ENCODE peak calls at places on chromosomes 1 and 21, in eight cellular contexts. One of them, this sample, is unnamed.

GRCh38 chr21:14716761-14717396 is 170.8 kb upstream of the SAMSN1 start:
- DNase-seq in IMR-90: no peak
- DNase-seq in HCT116: no peak
- DNase-seq in heart left ventricle: no peak
- DNase-seq in Peyer's patch: no peak
- DNase-seq in spleen: no peak
- DNase-seq in ovary: no peak
- DNase-seq in thyroid gland: no peak
- DNase-seq in this sample: no peak

GRCh38 chr21:46131721-46132651 is 23.4 kb downstream of the FTCD start:
- DNase-seq in Peyer's patch: no peak
- DNase-seq in thyroid gland: no peak
- DNase-seq in HCT116: no peak
- DNase-seq in IMR-90: no peak
- DNase-seq in heart left ventricle: no peak
- DNase-seq in ovary: no peak
- DNase-seq in spleen: no peak
- DNase-seq in this sample: no peak

GRCh38 chr1:212488436-212489283 is 55.9 kb downstream of the NENF start:
- DNase-seq in thyroid gland: peak; percentile 57
- DNase-seq in IMR-90: peak; percentile 97
- DNase-seq in ovary: no peak
- DNase-seq in spleen: no peak
- DNase-seq in HCT116: no peak
- DNase-seq in heart left ventricle: no peak
- DNase-seq in Peyer's patch: peak; percentile 35
- DNase-seq in this sample: peak; percentile 66

GRCh38 chr1:29679828-29680558 is 443.7 kb downstream of the PTPRU start:
- DNase-seq in IMR-90: no peak
- DNase-seq in Peyer's patch: no peak
- DNase-seq in spleen: no peak
- DNase-seq in ovary: no peak
- DNase-seq in heart left ventricle: no peak
- DNase-seq in HCT116: no peak
- DNase-seq in thyroid gland: no peak
- DNase-seq in this sample: no peak

GRCh38 chr1:30378991-30379581 is 344.3 kb downstream of the MATN1 start:
- DNase-seq in IMR-90: peak; percentile 69
- DNase-seq in Peyer's patch: no peak
- DNase-seq in ovary: peak; percentile 60
- DNase-seq in heart left ventricle: no peak
- DNase-seq in thyroid gland: no peak
- DNase-seq in HCT116: no peak
- DNase-seq in spleen: peak; percentile 70
- DNase-seq in this sample: no peak

GRCh38 chr1:68542586-68542985 is 45.7 kb upstream of the DEPDC1 start:
- DNase-seq in spleen: no peak
- DNase-seq in IMR-90: no peak
- DNase-seq in Peyer's patch: no peak
- DNase-seq in thyroid gland: no peak
- DNase-seq in HCT116: no peak
- DNase-seq in heart left ventricle: no peak
- DNase-seq in ovary: no peak
- DNase-seq in this sample: no peak

GRCh38 chr1:156076609-156077429 is 5.4 kb downstream of the MEX3A start:
- DNase-seq in HCT116: no peak
- DNase-seq in thyroid gland: peak; percentile 47
- DNase-seq in heart left ventricle: peak; percentile 64
- DNase-seq in ovary: peak; percentile 51
- DNase-seq in Peyer's patch: peak; percentile 60
- DNase-seq in IMR-90: no peak
- DNase-seq in spleen: peak; percentile 89
- DNase-seq in this sample: peak; percentile 49

GRCh38 chr1:192639607-192640368 is 3.8 kb downstream of the RGS13 start:
- DNase-seq in Peyer's patch: no peak
- DNase-seq in thyroid gland: no peak
- DNase-seq in ovary: no peak
- DNase-seq in HCT116: peak; percentile 7
- DNase-seq in IMR-90: peak; percentile 88
- DNase-seq in heart left ventricle: no peak
- DNase-seq in spleen: no peak
- DNase-seq in this sample: no peak

GRCh38 chr1:61388586-61388985 is 306.2 kb downstream of the NFIA start:
- DNase-seq in Peyer's patch: no peak
- DNase-seq in heart left ventricle: no peak
- DNase-seq in HCT116: no peak
- DNase-seq in IMR-90: peak; percentile 18
- DNase-seq in spleen: no peak
- DNase-seq in ovary: no peak
- DNase-seq in thyroid gland: no peak
- DNase-seq in this sample: no peak

GRCh38 chr1:82108843-82109242 is 308.1 kb downstream of the ADGRL2 start:
- DNase-seq in spleen: no peak
- DNase-seq in IMR-90: no peak
- DNase-seq in Peyer's patch: no peak
- DNase-seq in thyroid gland: no peak
- DNase-seq in heart left ventricle: no peak
- DNase-seq in HCT116: no peak
- DNase-seq in ovary: no peak
- DNase-seq in this sample: no peak

GRCh38 chr1:93844262-93845045 is 34.6 kb downstream of the DNTTIP2 start:
- DNase-seq in Peyer's patch: peak; percentile 29
- DNase-seq in HCT116: peak; percentile 55
- DNase-seq in spleen: no peak
- DNase-seq in ovary: no peak
- DNase-seq in IMR-90: peak; percentile 86
- DNase-seq in heart left ventricle: peak; percentile 35
- DNase-seq in thyroid gland: peak; percentile 22
- DNase-seq in this sample: peak; percentile 40

GRCh38 chr1:25503551-25504426 is 39.6 kb upstream of the LDLRAP1 start:
- DNase-seq in Peyer's patch: peak; percentile 55
- DNase-seq in HCT116: peak; percentile 39
- DNase-seq in heart left ventricle: peak; percentile 53
- DNase-seq in spleen: peak; percentile 87
- DNase-seq in ovary: peak; percentile 16
- DNase-seq in IMR-90: no peak
- DNase-seq in thyroid gland: peak; percentile 84
- DNase-seq in this sample: peak; percentile 77

GRCh38 chr1:21312407-21312992 is 22.2 kb upstream of the ECE1 start:
- DNase-seq in IMR-90: no peak
- DNase-seq in thyroid gland: no peak
- DNase-seq in HCT116: no peak
- DNase-seq in ovary: no peak
- DNase-seq in Peyer's patch: no peak
- DNase-seq in heart left ventricle: no peak
- DNase-seq in spleen: no peak
- DNase-seq in this sample: no peak

GRCh38 chr1:203147376-203147775 is 19.9 kb downstream of the ADORA1 start:
- DNase-seq in Peyer's patch: no peak
- DNase-seq in HCT116: no peak
- DNase-seq in spleen: no peak
- DNase-seq in IMR-90: no peak
- DNase-seq in heart left ventricle: no peak
- DNase-seq in thyroid gland: peak; percentile 48
- DNase-seq in ovary: no peak
- DNase-seq in this sample: no peak

GRCh38 chr1:241022366-241022765 is 334.6 kb downstream of the RGS7 start:
- DNase-seq in thyroid gland: no peak
- DNase-seq in Peyer's patch: no peak
- DNase-seq in ovary: no peak
- DNase-seq in HCT116: no peak
- DNase-seq in IMR-90: peak; percentile 1
- DNase-seq in spleen: no peak
- DNase-seq in heart left ventricle: no peak
- DNase-seq in this sample: no peak

GRCh38 chr1:204451352-204452124 is 39.9 kb upstream of the PPP1R15B start:
- DNase-seq in spleen: peak; percentile 10
- DNase-seq in Peyer's patch: no peak
- DNase-seq in thyroid gland: no peak
- DNase-seq in IMR-90: no peak
- DNase-seq in heart left ventricle: no peak
- DNase-seq in ovary: no peak
- DNase-seq in HCT116: no peak
- DNase-seq in this sample: no peak

GRCh38 chr1:50976890-50977574 is 7.0 kb downstream of the CDKN2C start:
- DNase-seq in IMR-90: peak; percentile 39
- DNase-seq in heart left ventricle: peak; percentile 44
- DNase-seq in ovary: peak; percentile 47
- DNase-seq in spleen: no peak
- DNase-seq in HCT116: no peak
- DNase-seq in thyroid gland: peak; percentile 15
- DNase-seq in Peyer's patch: no peak
- DNase-seq in this sample: no peak

GRCh38 chr1:50978852-50979781 is 9.1 kb downstream of the CDKN2C start:
- DNase-seq in Peyer's patch: no peak
- DNase-seq in ovary: no peak
- DNase-seq in spleen: no peak
- DNase-seq in thyroid gland: no peak
- DNase-seq in IMR-90: no peak
- DNase-seq in heart left ventricle: no peak
- DNase-seq in HCT116: no peak
- DNase-seq in this sample: peak; percentile 28

GRCh38 chr1:50976111-50976889 is 6.3 kb downstream of the CDKN2C start:
- DNase-seq in HCT116: no peak
- DNase-seq in ovary: no peak
- DNase-seq in heart left ventricle: no peak
- DNase-seq in IMR-90: no peak
- DNase-seq in spleen: no peak
- DNase-seq in thyroid gland: no peak
- DNase-seq in Peyer's patch: no peak
- DNase-seq in this sample: no peak

GRCh38 chr1:50978144-50978851 is 8.3 kb downstream of the CDKN2C start:
- DNase-seq in HCT116: no peak
- DNase-seq in heart left ventricle: peak; percentile 74
- DNase-seq in thyroid gland: peak; percentile 72
- DNase-seq in Peyer's patch: no peak
- DNase-seq in spleen: peak; percentile 86
- DNase-seq in ovary: peak; percentile 79
- DNase-seq in IMR-90: peak; percentile 49
- DNase-seq in this sample: peak; percentile 70

DNA sequence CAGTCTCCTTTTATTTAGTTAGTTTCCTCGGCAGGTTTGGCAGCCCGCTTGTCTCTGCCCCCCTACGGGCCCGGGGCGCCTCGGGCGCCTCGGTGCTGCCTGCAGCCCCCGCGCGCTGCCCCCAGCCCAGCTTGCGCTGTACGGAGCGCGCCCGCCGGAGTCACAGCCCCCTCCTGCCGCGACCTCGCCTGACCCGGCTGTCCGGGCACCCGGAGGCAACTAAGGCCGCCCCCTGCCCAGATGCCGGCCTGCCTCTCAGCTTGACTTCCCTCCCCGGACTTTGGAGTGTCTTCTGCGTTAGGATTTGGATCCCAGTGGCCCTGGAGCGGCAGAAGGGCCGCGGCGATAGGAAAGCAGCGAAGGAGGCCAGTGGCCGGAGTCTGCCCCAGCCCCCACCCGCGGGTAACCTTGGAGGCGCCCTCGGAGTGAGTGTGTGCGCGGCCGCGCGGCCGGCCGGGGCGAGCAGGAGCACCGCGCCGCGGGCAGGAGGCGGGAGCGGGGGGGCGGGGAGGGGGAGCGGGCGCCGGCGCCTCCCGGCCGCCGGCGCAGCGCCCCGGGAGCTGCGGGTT is 7.6 kb downstream of the CDKN2C start:
- DNase-seq in HCT116: no peak
- DNase-seq in spleen: peak; percentile 86
- DNase-seq in heart left ventricle: peak; percentile 74
- DNase-seq in Peyer's patch: no peak
- DNase-seq in thyroid gland: peak; percentile 71
- DNase-seq in IMR-90: peak; percentile 52
- DNase-seq in ovary: peak; percentile 82
- DNase-seq in this sample: peak; percentile 58
- H3K27me3 ChIP-seq in HCT116: no peaks in the 10 kb centered on the region
- H3K27me3 ChIP-seq in spleen: peaks cover 3% of the 10 kb centered on the region
- H3K27me3 ChIP-seq in heart left ventricle: peaks cover 10% of the 10 kb centered on the region
- H3K27me3 ChIP-seq in Peyer's patch: no peaks in the 10 kb centered on the region
- H3K27me3 ChIP-seq in thyroid gland: no peaks in the 10 kb centered on the region
- H3K27me3 ChIP-seq in IMR-90: no peaks in the 10 kb centered on the region
- H3K27me3 ChIP-seq in ovary: no peaks in the 10 kb centered on the region
- H3K27me3 ChIP-seq in this sample: no peaks in the 10 kb centered on the region

GRCh38 chr1:98405581-98406059 is 255.9 kb upstream of the SNX7 start:
- DNase-seq in IMR-90: no peak
- DNase-seq in heart left ventricle: no peak
- DNase-seq in spleen: no peak
- DNase-seq in Peyer's patch: no peak
- DNase-seq in thyroid gland: no peak
- DNase-seq in HCT116: no peak
- DNase-seq in ovary: no peak
- DNase-seq in this sample: no peak
- TF ChIP-seq POLR2A in IMR-90: no peak
- TF ChIP-seq POLR2A in heart left ventricle: no peak
- TF ChIP-seq POLR2A in spleen: no peak
- TF ChIP-seq POLR2A in Peyer's patch: no peak
- TF ChIP-seq POLR2A in thyroid gland: no peak
- TF ChIP-seq POLR2A in HCT116: no peak
- TF ChIP-seq POLR2A in ovary: no peak
- TF ChIP-seq POLR2A in this sample: no peak

DNA sequence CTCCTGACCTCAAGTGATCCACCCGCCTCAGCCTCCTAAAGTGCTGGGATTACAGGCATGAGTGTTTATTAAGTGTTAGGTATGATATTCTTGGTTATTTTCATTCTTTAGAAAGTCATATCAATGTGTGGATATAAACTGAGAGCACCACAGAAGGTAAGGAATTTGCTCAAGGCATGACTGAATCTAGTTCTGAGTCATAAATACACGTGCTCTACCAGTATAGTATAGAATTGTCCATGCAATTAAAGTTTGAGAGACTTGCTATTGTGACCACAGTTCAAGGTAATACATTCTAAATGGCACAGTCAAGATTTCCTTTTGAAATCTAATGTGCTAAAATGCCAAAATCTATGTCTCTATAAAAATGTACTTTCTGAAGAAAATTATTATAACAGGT is 401.1 kb upstream of the CHRM3 start:
- DNase-seq in heart left ventricle: no peak
- DNase-seq in thyroid gland: no peak
- DNase-seq in Peyer's patch: no peak
- DNase-seq in HCT116: no peak
- DNase-seq in spleen: no peak
- DNase-seq in IMR-90: no peak
- DNase-seq in ovary: no peak
- DNase-seq in this sample: no peak
- H3K9me3 ChIP-seq in heart left ventricle: peaks cover 6% of the 10 kb centered on the region
- H3K9me3 ChIP-seq in thyroid gland: no peaks in the 10 kb centered on the region
- H3K9me3 ChIP-seq in Peyer's patch: no peaks in the 10 kb centered on the region
- H3K9me3 ChIP-seq in HCT116: peaks cover 3% of the 10 kb centered on the region
- H3K9me3 ChIP-seq in spleen: no peaks in the 10 kb centered on the region
- H3K9me3 ChIP-seq in IMR-90: peaks cover 4% of the 10 kb centered on the region
- H3K9me3 ChIP-seq in ovary: no peaks in the 10 kb centered on the region
- H3K9me3 ChIP-seq in this sample: no peaks in the 10 kb centered on the region

GRCh38 chr1:165129568-165130164 is 226.8 kb downstream of the LMX1A start:
- DNase-seq in HCT116: peak; percentile 51
- DNase-seq in IMR-90: peak; percentile 9
- DNase-seq in heart left ventricle: peak; percentile 25
- DNase-seq in spleen: no peak
- DNase-seq in Peyer's patch: no peak
- DNase-seq in thyroid gland: peak; percentile 91
- DNase-seq in ovary: no peak
- DNase-seq in this sample: peak; percentile 63
- H3K27me3 ChIP-seq in HCT116: peaks cover 73% of the 10 kb centered on the region
- H3K27me3 ChIP-seq in IMR-90: no peaks in the 10 kb centered on the region
- H3K27me3 ChIP-seq in heart left ventricle: peaks cover 11% of the 10 kb centered on the region
- H3K27me3 ChIP-seq in spleen: no peaks in the 10 kb centered on the region
- H3K27me3 ChIP-seq in Peyer's patch: no peaks in the 10 kb centered on the region
- H3K27me3 ChIP-seq in thyroid gland: no peaks in the 10 kb centered on the region
- H3K27me3 ChIP-seq in ovary: no peaks in the 10 kb centered on the region
- H3K27me3 ChIP-seq in this sample: peaks cover 19% of the 10 kb centered on the region